ENCODE peak calls at places on chromosomes 5 and 9, in ten cellular contexts. Z is cardiac fibroblast; V is Panc1; G is GM06990; S is nephron progenitor cell; O is fibroblast of mammary gland; M is HFF-Myc; F is cardiac muscle cell; N is CD4-positive, alpha-beta T cell; J is PC-9. K is an unnamed sample.

GRCh38 chr9:35650341-35651158 is at the start of gene SIT1:
- DNase-seq in N (no peak), J (no peak), G (peak), F (no peak), Z (no peak), S (no peak), V (no peak), M (no peak), O (no peak), K (peak)

GRCh38 chr5:151587796-151588606 is 3.1 kb downstream of the FAT2 start:
- DNase-seq in N (no peak), V (no peak), O (peak), F (no peak), G (no peak), Z (no peak), S (no peak), J (no peak), M (no peak), K (no peak)

GRCh38 chr5:3348576-3349535 is 246.8 kb upstream of the IRX1 start:
- DNase-seq in V (no peak), M (no peak), S (no peak), J (no peak), O (no peak), Z (no peak), G (no peak), F (no peak), N (no peak), K (no peak)

GRCh38 chr9:31700252-31701045 is 684.0 kb upstream of the ACO1 start:
- DNase-seq in F (no peak), G (no peak), Z (no peak), J (no peak), N (no peak), S (no peak), V (no peak), M (no peak), O (no peak), K (no peak)

GRCh38 chr5:9774472-9775079 is 144.4 kb upstream of the TAS2R1 start:
- DNase-seq in G (no peak), Z (peak), S (no peak), M (no peak), O (peak), J (peak), N (no peak), F (no peak), V (no peak), K (no peak)

GRCh38 chr9:137970686-137971476 is 93.3 kb downstream of the CACNA1B start:
- DNase-seq in S (peak), V (no peak), G (no peak), J (no peak), Z (no peak), F (no peak), N (no peak), M (no peak), O (no peak), K (no peak)

GRCh38 chr5:35138232-35138631 is 90.5 kb upstream of the AGXT2 start:
- DNase-seq in G (no peak), S (no peak), M (no peak), J (no peak), V (no peak), F (no peak), Z (peak), O (peak), N (no peak), K (no peak)

GRCh38 chr9:81292056-81292805 is 397.1 kb downstream of the TLE1 start:
- DNase-seq in S (no peak), J (no peak), V (no peak), M (no peak), F (no peak), G (no peak), Z (no peak), N (no peak), O (no peak), K (no peak)

GRCh38 chr5:136981936-136982335 is 517.2 kb downstream of the SPOCK1 start:
- DNase-seq in O (no peak), J (no peak), N (no peak), G (no peak), M (no peak), Z (no peak), S (no peak), V (no peak), F (no peak), K (no peak)

GRCh38 chr5:65126670-65127069 is 355.1 kb downstream of the ADAMTS6 start:
- DNase-seq in J (no peak), Z (no peak), F (no peak), M (no peak), O (no peak), G (no peak), S (no peak), N (no peak), V (no peak), K (no peak)

GRCh38 chr9:109270441-109270840 is 50.4 kb downstream of the EPB41L4B start:
- DNase-seq in M (no peak), Z (no peak), S (no peak), O (no peak), J (no peak), V (no peak), G (no peak), F (no peak), N (no peak), K (peak)

GRCh38 chr5:61678966-61679365 is 346.9 kb downstream of the ZSWIM6 start:
- DNase-seq in Z (no peak), F (no peak), V (no peak), O (no peak), S (no peak), G (no peak), J (no peak), N (no peak), M (no peak), K (no peak)

GRCh38 chr9:107389617-107390071 is 99.9 kb downstream of the KLF4 start:
- DNase-seq in M (no peak), S (no peak), J (peak), Z (peak), G (no peak), O (peak), F (no peak), N (no peak), V (no peak), K (no peak)

GRCh38 chr9:27210588-27210987 is 86.4 kb downstream of the EQTN start:
- DNase-seq in V (no peak), N (no peak), G (no peak), M (no peak), O (no peak), Z (no peak), J (no peak), S (no peak), F (no peak), K (no peak)

GRCh38 chr5:56377573-56377972 is 144.4 kb upstream of the ANKRD55 start:
- DNase-seq in M (no peak), O (no peak), N (no peak), V (no peak), G (no peak), S (no peak), F (no peak), Z (peak), J (no peak), K (no peak)

GRCh38 chr5:90644132-90644531 is 85.5 kb downstream of the ADGRV1 start:
- DNase-seq in M (no peak), S (no peak), V (no peak), G (no peak), F (no peak), J (no peak), O (no peak), N (no peak), Z (no peak), K (no peak)

GRCh38 chr5:1106385-1107166 is 5.3 kb downstream of the SLC12A7 start:
- DNase-seq in Z (no peak), N (no peak), V (no peak), G (no peak), J (no peak), S (no peak), M (no peak), O (no peak), F (no peak), K (no peak)

GRCh38 chr5:33023649-33024048 is 312.5 kb downstream of the NPR3 start:
- DNase-seq in S (no peak), O (no peak), G (no peak), Z (no peak), F (no peak), V (no peak), N (no peak), J (no peak), M (no peak), K (no peak)

GRCh38 chr9:133256686-133257091 is 18.3 kb downstream of the ABO start:
- DNase-seq in V (no peak), O (no peak), M (no peak), J (no peak), S (no peak), N (no peak), F (no peak), Z (no peak), G (no peak), K (no peak)

GRCh38 chr9:136081826-136082495 is 13.1 kb downstream of the NACC2 start:
- DNase-seq in M (no peak), V (no peak), S (no peak), O (no peak), J (no peak), G (peak), N (no peak), Z (no peak), F (no peak), K (no peak)

GRCh38 chr5:93100433-93100832 is 480.6 kb downstream of the NR2F1-AS1 start:
- DNase-seq in N (no peak), J (no peak), V (no peak), G (no peak), F (no peak), S (no peak), O (peak), Z (peak), M (no peak), K (no peak)

GRCh38 chr9:89595646-89596045 is 9.2 kb upstream of the GADD45G start:
- DNase-seq in N (no peak), V (no peak), O (no peak), Z (no peak), M (no peak), G (no peak), F (no peak), J (no peak), S (no peak), K (no peak)

GRCh38 chr5:111537153-111538024 is 25.1 kb upstream of the STARD4 start:
- DNase-seq in J (no peak), Z (no peak), N (no peak), F (no peak), M (no peak), G (no peak), V (no peak), S (no peak), O (peak), K (no peak)

GRCh38 chr9:129110740-129111142 is at the start of gene CRAT:
- DNase-seq in O (peak), Z (peak), V (peak), N (peak), J (peak), G (peak), M (peak), F (peak), S (peak), K (peak)

GRCh38 chr5:2901096-2901495 is 149.6 kb upstream of the IRX2 start:
- DNase-seq in M (no peak), N (no peak), J (no peak), F (no peak), G (no peak), O (no peak), S (no peak), Z (no peak), V (no peak), K (no peak)

GRCh38 chr5:40223884-40224402 is 455.8 kb upstream of the PTGER4 start:
- DNase-seq in V (peak), N (no peak), O (peak), M (peak), S (no peak), F (no peak), G (peak), J (no peak), Z (peak), K (peak)

GRCh38 chr9:135248111-135248510 is 160.6 kb downstream of the OLFM1 start:
- DNase-seq in J (no peak), F (no peak), M (no peak), N (no peak), O (no peak), Z (no peak), G (no peak), V (no peak), S (no peak), K (no peak)

GRCh38 chr5:180135128-180135955 is 63.8 kb upstream of the RNF130 start:
- DNase-seq in V (no peak), S (no peak), M (peak), J (peak), F (no peak), N (no peak), O (peak), Z (peak), G (no peak), K (no peak)

GRCh38 chr5:135213466-135214239 is 179.6 kb upstream of the PITX1 start:
- DNase-seq in S (no peak), F (no peak), M (no peak), O (no peak), Z (no peak), N (no peak), G (no peak), V (no peak), J (no peak), K (no peak)

GRCh38 chr9:10366171-10366779 is 246.5 kb downstream of the PTPRD start:
- DNase-seq in G (no peak), J (no peak), N (no peak), S (peak), V (peak), M (no peak), F (peak), Z (peak), O (peak), K (peak)
- TF ChIP-seq CTCF in G (peak), J (peak), N (no peak), S (peak), V (peak), M (peak), F (peak), Z (peak), O (peak), K (peak)

DNA sequence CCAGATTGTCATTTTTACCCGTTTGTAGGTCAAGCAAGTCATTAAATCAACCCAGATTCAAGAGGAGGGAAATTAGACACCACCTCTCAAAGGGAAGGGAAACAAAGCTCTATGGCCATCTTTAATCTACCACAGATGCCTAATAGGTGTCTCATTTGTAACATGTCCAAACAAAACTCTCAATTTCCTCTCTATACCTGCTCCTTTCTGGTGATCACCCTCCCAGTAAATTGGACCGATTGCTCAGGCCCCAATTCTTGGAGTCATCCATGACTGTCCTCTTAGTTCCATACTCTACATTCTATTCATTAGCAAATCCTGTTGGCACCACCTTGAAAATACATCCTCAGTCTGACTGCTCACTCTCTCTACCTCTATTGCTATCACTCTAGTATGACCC is 22.1 kb upstream of the UGCG start:
- DNase-seq in M (no peak), N (no peak), O (no peak), Z (no peak), F (no peak), J (no peak), S (no peak), G (no peak), V (no peak), K (no peak)
- TF ChIP-seq CTCF in M (no peak), N (no peak), O (no peak), Z (no peak), F (no peak), J (no peak), S (no peak), G (no peak), V (no peak), K (no peak)

GRCh38 chr9:99138424-99139284 is 33.7 kb downstream of the TGFBR1 start:
- DNase-seq in S (no peak), V (no peak), O (no peak), Z (no peak), M (no peak), N (no peak), G (no peak), J (no peak), F (no peak), K (no peak)

GRCh38 chr9:99140685-99141314 is 35.9 kb downstream of the TGFBR1 start:
- DNase-seq in V (peak), J (no peak), F (peak), O (peak), S (peak), Z (peak), N (peak), M (peak), G (no peak), K (peak)

GRCh38 chr9:99142275-99142674 is 37.4 kb downstream of the TGFBR1 start:
- DNase-seq in M (no peak), N (no peak), V (no peak), G (no peak), S (no peak), O (no peak), Z (no peak), J (no peak), F (no peak), K (no peak)

GRCh38 chr9:99141849-99142248 is 36.9 kb downstream of the TGFBR1 start:
- DNase-seq in G (no peak), F (no peak), J (no peak), N (no peak), S (no peak), M (no peak), V (no peak), O (no peak), Z (no peak), K (no peak)

GRCh38 chr9:99139868-99140267 is 35.0 kb downstream of the TGFBR1 start:
- DNase-seq in V (no peak), G (no peak), M (no peak), F (no peak), N (no peak), J (no peak), Z (no peak), O (no peak), S (no peak), K (no peak)
- TF ChIP-seq CTCF in V (no peak), G (no peak), M (no peak), F (no peak), N (no peak), J (no peak), Z (no peak), O (no peak), S (no peak), K (no peak)

GRCh38 chr5:72921103-72921502 is 34.7 kb upstream of the FCHO2 start:
- DNase-seq in S (no peak), Z (no peak), F (no peak), G (no peak), V (no peak), N (no peak), M (no peak), O (no peak), J (no peak), K (no peak)

GRCh38 chr5:72921886-72922285 is 34.0 kb upstream of the FCHO2 start:
- DNase-seq in O (no peak), G (no peak), J (no peak), N (no peak), M (no peak), Z (no peak), V (no peak), S (no peak), F (peak), K (no peak)

GRCh38 chr5:72925336-72926010 is 30.4 kb upstream of the FCHO2 start:
- DNase-seq in Z (no peak), V (no peak), S (no peak), G (no peak), J (no peak), O (no peak), M (no peak), N (no peak), F (no peak), K (no peak)

GRCh38 chr5:72917371-72917776 is 38.5 kb upstream of the FCHO2 start:
- DNase-seq in N (no peak), F (no peak), O (no peak), M (no peak), V (no peak), G (no peak), S (no peak), J (no peak), Z (no peak), K (no peak)

GRCh38 chr5:72920690-72921089 is 35.2 kb upstream of the FCHO2 start:
- DNase-seq in V (peak), G (no peak), N (no peak), S (no peak), M (peak), Z (peak), F (no peak), O (peak), J (peak), K (no peak)
- TF ChIP-seq CTCF in V (peak), G (no peak), N (no peak), S (peak), M (no peak), Z (peak), F (peak), O (peak), J (peak), K (peak)

GRCh38 chr5:172775326-172776234 is 4.6 kb upstream of the DUSP1 start:
- DNase-seq in V (no peak), G (no peak), S (no peak), J (peak), Z (peak), M (no peak), O (peak), F (no peak), N (no peak), K (no peak)
- TF ChIP-seq CTCF in V (no peak), G (no peak), S (no peak), J (no peak), Z (no peak), M (no peak), O (no peak), F (no peak), N (no peak), K (no peak)

GRCh38 chr9:76576344-76576743 is 117.4 kb downstream of the GCNT1 start:
- DNase-seq in F (no peak), J (no peak), M (peak), S (no peak), N (no peak), G (peak), Z (peak), V (no peak), O (peak), K (peak)

GRCh38 chr9:76572205-76572550 is 113.2 kb downstream of the GCNT1 start:
- DNase-seq in G (no peak), V (no peak), M (no peak), J (no peak), Z (no peak), S (no peak), N (no peak), F (no peak), O (no peak), K (no peak)

GRCh38 chr9:76570820-76571219 is 111.8 kb downstream of the GCNT1 start:
- DNase-seq in F (no peak), J (no peak), S (no peak), G (no peak), Z (no peak), O (no peak), V (no peak), M (no peak), N (no peak), K (no peak)

GRCh38 chr9:76571288-76572204 is 112.6 kb downstream of the GCNT1 start:
- DNase-seq in O (peak), Z (peak), N (no peak), G (peak), V (no peak), S (no peak), M (no peak), F (no peak), J (no peak), K (peak)

DNA sequence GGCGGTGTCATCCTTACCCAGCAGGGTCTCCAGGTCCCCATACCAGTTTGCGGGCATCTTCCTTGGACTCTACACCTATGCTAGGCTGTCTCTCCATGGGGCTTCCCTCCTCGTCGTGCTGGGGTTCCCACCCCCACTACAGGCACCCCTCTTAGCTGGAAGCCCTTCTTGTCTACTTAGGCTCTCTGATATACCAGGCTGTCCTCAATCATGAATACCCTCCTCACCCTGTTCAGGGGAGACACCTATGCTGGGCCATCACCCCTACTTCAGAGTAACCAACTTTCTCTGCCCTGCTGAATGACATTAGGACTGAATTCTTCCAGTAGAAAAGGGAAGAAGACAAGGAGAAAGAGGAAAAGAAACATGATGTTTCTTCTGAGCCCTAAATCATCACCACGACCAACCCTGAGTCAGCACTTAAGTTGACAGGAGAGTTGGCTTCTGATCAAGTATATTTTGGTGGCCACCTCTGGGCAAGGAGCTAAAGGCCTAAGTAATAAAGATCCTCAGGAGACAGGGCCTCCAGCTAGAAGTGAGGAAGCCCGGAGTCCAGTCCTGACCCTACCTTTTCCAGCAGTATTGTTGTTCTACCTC is 115.3 kb downstream of the GCNT1 start:
- DNase-seq in G (peak), M (no peak), N (no peak), O (peak), F (no peak), Z (peak), J (no peak), V (no peak), S (no peak), K (no peak)
- TF ChIP-seq CTCF in G (no peak), M (no peak), N (no peak), O (no peak), F (no peak), Z (no peak), J (no peak), V (no peak), S (no peak), K (no peak)